ENCODE peak calls at places on chromosomes 2 and 18, in eight cellular contexts. Y is T follicular helper cell, A is esophagus squamous epithelium, S is upper lobe of right lung, L is erythroblast, N is NCI-H1417 treated with DMSO at 0.1 percent for 48 hours, I is HepG2, C is IMR-90. X is an unnamed sample.

GRCh38 chr2:178257127-178257526 is 62.8 kb downstream of the OSBPL6 start:
- DNase-seq in Y (no peak), A (no peak), S (no peak), L (no peak), N (no peak), I (no peak), C (no peak), X (no peak)

GRCh38 chr2:193011870-193012269 is 817.1 kb upstream of the TMEFF2 start:
- DNase-seq in Y (no peak), A (no peak), S (no peak), L (no peak), N (no peak), I (no peak), C (no peak), X (no peak)

GRCh38 chr2:107466241-107466640 is 360.5 kb upstream of the RGPD4 start:
- DNase-seq in Y (no peak), A (no peak), S (no peak), L (no peak), N (no peak), I (no peak), C (no peak), X (no peak)

GRCh38 chr2:24540011-24540477 is 49.0 kb downstream of the NCOA1 start:
- DNase-seq in Y (no peak), A (no peak), S (no peak), L (no peak), N (no peak), I (no peak), C (no peak), X (no peak)

GRCh38 chr2:124836415-124836814 is 811.3 kb downstream of the CNTNAP5 start:
- DNase-seq in Y (no peak), A (no peak), S (no peak), L (no peak), N (no peak), I (no peak), C (peak; percentile 77), X (no peak)

GRCh38 chr2:3575534-3576324 is 669 bp downstream of the RPS7 start:
- DNase-seq in Y (peak; percentile 21), A (no peak), S (no peak), L (peak; percentile 67), N (no peak), I (no peak), C (no peak), X (peak; percentile 11)

GRCh38 chr2:162908567-162908966 is 70.0 kb upstream of the KCNH7 start:
- DNase-seq in Y (no peak), A (no peak), S (no peak), L (no peak), N (no peak), I (no peak), C (no peak), X (no peak)

GRCh38 chr2:172735646-172736418 is at the start of gene RAPGEF4:
- DNase-seq in Y (no peak), A (no peak), S (no peak), L (no peak), N (no peak), I (no peak), C (no peak), X (no peak)

GRCh38 chr2:193240752-193241151 is 1046.0 kb upstream of the TMEFF2 start:
- DNase-seq in Y (no peak), A (no peak), S (no peak), L (no peak), N (no peak), I (peak; percentile 7), C (no peak), X (no peak)

GRCh38 chr2:241390301-241391206 is 34.5 kb downstream of the FARP2 start:
- DNase-seq in Y (no peak), A (no peak), S (no peak), L (no peak), N (no peak), I (no peak), C (no peak), X (no peak)

GRCh38 chr2:48586433-48586832 is 31.2 kb upstream of the GTF2A1L start:
- DNase-seq in Y (no peak), A (no peak), S (no peak), L (no peak), N (no peak), I (no peak), C (no peak), X (no peak)

GRCh38 chr2:36322108-36322507 is 33.5 kb upstream of the CRIM1 start:
- DNase-seq in Y (no peak), A (no peak), S (no peak), L (no peak), N (no peak), I (peak; percentile 40), C (peak; percentile 70), X (no peak)

GRCh38 chr2:20404950-20405349 is 41.9 kb upstream of the RHOB start:
- DNase-seq in Y (no peak), A (no peak), S (no peak), L (no peak), N (no peak), I (no peak), C (no peak), X (no peak)

GRCh38 chr18:23353459-23353858 is 99.6 kb upstream of the RIOK3 start:
- DNase-seq in Y (no peak), A (no peak), S (no peak), L (no peak), N (no peak), I (no peak), C (no peak), X (no peak)

GRCh38 chr2:216644846-216645635 is 11.8 kb downstream of the IGFBP2 start:
- DNase-seq in Y (no peak), A (no peak), S (no peak), L (no peak), N (no peak), I (no peak), C (no peak), X (no peak)

GRCh38 chr2:145927398-145927951 is 1407.6 kb upstream of the ZEB2 start:
- DNase-seq in Y (no peak), A (no peak), S (no peak), L (peak; percentile 21), N (no peak), I (no peak), C (no peak), X (no peak)

GRCh38 chr18:8307960-8308359 is 301.3 kb upstream of the RAB12 start:
- DNase-seq in Y (no peak), A (no peak), S (no peak), L (no peak), N (no peak), I (no peak), C (no peak), X (no peak)

GRCh38 chr2:88656690-88657089 is 29.4 kb upstream of the EIF2AK3 start:
- DNase-seq in Y (no peak), A (no peak), S (no peak), L (no peak), N (no peak), I (no peak), C (peak; percentile 62), X (no peak)

GRCh38 chr2:203908344-203909185 is 28.0 kb upstream of the ICOS start:
- DNase-seq in Y (no peak), A (no peak), S (no peak), L (no peak), N (no peak), I (no peak), C (no peak), X (no peak)

GRCh38 chr2:215966274-215966673 is 47.1 kb downstream of the MREG start:
- DNase-seq in Y (no peak), A (no peak), S (no peak), L (no peak), N (no peak), I (no peak), C (no peak), X (no peak)

GRCh38 chr2:115234707-115235106 is 792.3 kb downstream of the DPP10 start:
- DNase-seq in Y (no peak), A (no peak), S (no peak), L (no peak), N (no peak), I (no peak), C (no peak), X (no peak)

GRCh38 chr2:119402645-119403560 is 28.8 kb upstream of the TMEM37 start:
- DNase-seq in Y (no peak), A (no peak), S (no peak), L (no peak), N (no peak), I (no peak), C (no peak), X (no peak)

GRCh38 chr2:43169987-43170732 is 56.2 kb downstream of the ZFP36L2 start:
- DNase-seq in Y (peak; percentile 50), A (no peak), S (no peak), L (peak; percentile 82), N (no peak), I (no peak), C (no peak), X (peak; percentile 47)

GRCh38 chr2:8090748-8091700 is 590.8 kb upstream of the ID2 start:
- DNase-seq in Y (no peak), A (peak; percentile 18), S (peak; percentile 71), L (peak; percentile 46), N (no peak), I (peak; percentile 99), C (peak; percentile 93), X (no peak)